ENCODE peak calls at places on chromosomes 3 and 15, in nine cellular contexts. L is stimulated activated CD8-positive, alpha-beta memory T cell treated with anti-CD3 and anti-CD28 coated beads, Interleukin-2, amount 100 ng/mL, for 48 hours; I is left ventricle myocardium inferior; T is activated CD4-positive, alpha-beta memory T cell treated with anti-CD3 and anti-CD28 coated beads, Interleukin-2, amount 10 ng/mL, durations not matched to agents 7 days and 5 days; H is fibroblast of mammary gland; V is activated CD4-positive, alpha-beta T cell treated with anti-CD3 and anti-CD28 coated beads, Interleukin-2, amount 50 U/mL, for 4 hours; K is endodermal cell; F is CD4-positive, alpha-beta T cell; U is ecto neural progenitor cell. G is an unnamed sample.
A peak's percentile ranks its signal among the peaks of the same experiment; 100 is the strongest.

GRCh38 chr3:151203053-151203420 is at the start of gene GPR171:
- DNase-seq in L (peak; percentile 41), I (no peak), T (peak; percentile 82), H (no peak), V (peak; percentile 63), K (no peak), F (peak; percentile 50), U (no peak), G (no peak)

GRCh38 chr3:23874359-23875120 is 42.2 kb downstream of the NKIRAS1 start:
- DNase-seq in L (no peak), I (no peak), T (no peak), H (peak; percentile 78), V (no peak), K (no peak), F (no peak), U (no peak), G (no peak)

GRCh38 chr3:41162981-41163380 is 36.3 kb upstream of the CTNNB1 start:
- DNase-seq in L (no peak), I (no peak), T (no peak), H (no peak), V (no peak), K (peak; percentile 15), F (no peak), U (no peak), G (no peak)

GRCh38 chr15:60582370-60583036 is 103.6 kb upstream of the ICE2 start:
- DNase-seq in L (no peak), I (no peak), T (peak; percentile 61), H (peak; percentile 32), V (peak; percentile 48), K (no peak), F (peak; percentile 27), U (no peak), G (no peak)

GRCh38 chr3:53242155-53242554 is 13.7 kb downstream of the TKT start:
- DNase-seq in L (no peak), I (peak; percentile 37), T (no peak), H (no peak), V (no peak), K (no peak), F (no peak), U (no peak), G (peak; percentile 59)

GRCh38 chr3:149466192-149466591 is 8.3 kb upstream of the TM4SF4 start:
- DNase-seq in L (no peak), I (no peak), T (no peak), H (peak; percentile 88), V (no peak), K (peak; percentile 63), F (no peak), U (no peak), G (no peak)

GRCh38 chr15:69893863-69894262 is 203.9 kb downstream of the TLE3 start:
- DNase-seq in L (no peak), I (peak; percentile 42), T (no peak), H (peak; percentile 68), V (no peak), K (peak; percentile 77), F (no peak), U (no peak), G (no peak)

GRCh38 chr3:149145926-149146325 is 16.5 kb downstream of the HPS3 start:
- DNase-seq in L (no peak), I (no peak), T (no peak), H (no peak), V (no peak), K (no peak), F (no peak), U (no peak), G (no peak)

GRCh38 chr3:178485756-178486155 is 50.5 kb upstream of the KCNMB2 start:
- DNase-seq in L (no peak), I (no peak), T (no peak), H (peak; percentile 83), V (no peak), K (no peak), F (no peak), U (no peak), G (no peak)

GRCh38 chr15:25345943-25346342 is 92.9 kb downstream of the UBE3A start:
- DNase-seq in L (no peak), I (peak; percentile 63), T (no peak), H (peak; percentile 39), V (no peak), K (peak; percentile 75), F (no peak), U (peak; percentile 49), G (no peak)

GRCh38 chr3:185353823-185354614 is 8.9 kb upstream of the MAP3K13 start:
- DNase-seq in L (peak; percentile 64), I (peak; percentile 44), T (peak; percentile 79), H (peak; percentile 68), V (peak; percentile 50), K (peak; percentile 97), F (peak; percentile 36), U (peak; percentile 84), G (peak; percentile 67)